ENCODE peak calls at places on chromosome 14, in five cellular contexts. X, U, J, A and W are unnamed samples.
A peak's percentile ranks its signal among the peaks of the same experiment; 100 is the strongest.

GRCh38 chr14:69319911-69320310 is 60.0 kb downstream of the GALNT16 start:
- DNase-seq in J (no peak), U (no peak), X (no peak), A (no peak), W (no peak)

GRCh38 chr14:96198430-96199133 is 6.1 kb upstream of the BDKRB2 start:
- DNase-seq in U (no peak), X (no peak), A (no peak), J (no peak), W (no peak)

GRCh38 chr14:98633380-98633779 is 638.6 kb downstream of the BCL11B start:
- DNase-seq in X (no peak), U (no peak), A (no peak), J (no peak), W (no peak)

GRCh38 chr14:53391631-53392030 is 238.5 kb upstream of the DDHD1 start:
- DNase-seq in U (no peak), A (no peak), X (no peak), J (peak; percentile 97), W (no peak)

GRCh38 chr14:63032056-63032455 is 13.2 kb downstream of the KCNH5 start:
- DNase-seq in J (no peak), A (no peak), X (no peak), U (no peak), W (no peak)

GRCh38 chr14:92646952-92647461 is 101.4 kb downstream of the LGMN start:
- DNase-seq in X (no peak), J (peak; percentile 79), A (no peak), U (peak; percentile 94), W (no peak)

GRCh38 chr14:96683575-96684289 is 113.5 kb upstream of the VRK1 start:
- DNase-seq in J (no peak), A (no peak), X (no peak), U (no peak), W (no peak)

GRCh38 chr14:99756796-99757195 is 36.4 kb upstream of the EML1 start:
- DNase-seq in X (no peak), U (peak; percentile 67), A (no peak), J (no peak), W (no peak)

GRCh38 chr14:71399057-71399487 is 491.8 kb downstream of the PCNX1 start:
- DNase-seq in U (no peak), X (no peak), J (no peak), A (no peak), W (peak; percentile 69)

GRCh38 chr14:100880271-100881101 is 23.0 kb downstream of the RTL1 start:
- DNase-seq in U (no peak), J (no peak), A (no peak), X (no peak), W (no peak)

GRCh38 chr14:90796319-90796718 is 19.9 kb downstream of the TTC7B start:
- DNase-seq in A (no peak), J (no peak), X (no peak), U (no peak), W (no peak)

GRCh38 chr14:100898935-100899840 is 4.3 kb downstream of the RTL1 start:
- DNase-seq in A (no peak), U (peak; percentile 64), X (no peak), J (no peak), W (no peak)

GRCh38 chr14:63282997-63283396 is 35.7 kb downstream of the GPHB5 start:
- DNase-seq in J (peak; percentile 30), U (no peak), A (no peak), X (no peak), W (no peak)

GRCh38 chr14:89445252-89445973 is 28.4 kb upstream of the FOXN3 start:
- DNase-seq in U (peak; percentile 33), J (no peak), X (no peak), A (no peak), W (no peak)

GRCh38 chr14:75577724-75578098 is 709 bp upstream of the FLVCR2 start:
- DNase-seq in J (peak; percentile 94), U (peak; percentile 92), X (peak; percentile 86), A (peak; percentile 93), W (peak; percentile 72)

GRCh38 chr14:85625925-85626585 is 96.1 kb downstream of the FLRT2 start:
- DNase-seq in A (no peak), X (no peak), U (no peak), J (peak; percentile 27), W (no peak)

GRCh38 chr14:25250516-25250915 is 200.6 kb upstream of the STXBP6 start:
- DNase-seq in J (no peak), X (no peak), U (no peak), A (no peak), W (no peak)

GRCh38 chr14:78075610-78076277 is 94.4 kb upstream of the NRXN3 start:
- DNase-seq in X (no peak), J (no peak), A (peak; percentile 46), U (no peak), W (no peak)

GRCh38 chr14:101503431-101504095 is 57.7 kb upstream of the DIO3 start:
- DNase-seq in J (no peak), X (peak; percentile 22), U (peak; percentile 37), A (no peak), W (no peak)

GRCh38 chr14:105919458-105920150 is 393.2 kb downstream of the TMEM121 start:
- DNase-seq in A (no peak), X (no peak), U (peak; percentile 57), J (no peak), W (no peak)

GRCh38 chr14:21070610-21071224 is 613 bp downstream of the ARHGEF40 start:
- DNase-seq in A (peak; percentile 38), X (no peak), J (peak; percentile 73), U (no peak), W (peak; percentile 24)

GRCh38 chr14:64823305-64823985 is 56.3 kb downstream of the SPTB start:
- DNase-seq in A (peak; percentile 50), U (peak; percentile 86), J (peak; percentile 87), X (peak; percentile 84), W (peak; percentile 55)

GRCh38 chr14:106268013-106268727 is 741.8 kb downstream of the TMEM121 start:
- DNase-seq in J (no peak), X (peak; percentile 55), A (no peak), U (no peak), W (peak; percentile 71)

GRCh38 chr14:68938515-68939423 is 40.3 kb downstream of the ACTN1 start:
- DNase-seq in U (peak; percentile 77), A (no peak), X (peak; percentile 67), J (no peak), W (no peak)

GRCh38 chr14:59330455-59330854 is 134.7 kb downstream of the GPR135 start:
- DNase-seq in J (no peak), A (no peak), X (no peak), U (no peak), W (no peak)

GRCh38 chr14:100691395-100692025 is 35.2 kb upstream of the DLK1 start:
- DNase-seq in U (no peak), J (no peak), A (no peak), X (no peak), W (no peak)

GRCh38 chr14:72590577-72590976 is 303.3 kb downstream of the DPF3 start:
- DNase-seq in X (no peak), A (no peak), U (no peak), J (no peak), W (peak; percentile 26)

GRCh38 chr14:81727243-81727642 is 193.6 kb upstream of the SEL1L start:
- DNase-seq in X (peak; percentile 26), J (no peak), U (no peak), A (peak; percentile 29), W (no peak)

GRCh38 chr14:89669209-89669608 is 252.2 kb upstream of the FOXN3 start:
- DNase-seq in X (no peak), U (no peak), J (no peak), A (no peak), W (no peak)

GRCh38 chr14:88995437-88996198 is 171.2 kb downstream of the TTC8 start:
- DNase-seq in J (peak; percentile 59), A (no peak), X (no peak), U (no peak), W (no peak)

GRCh38 chr14:100445436-100446088 is 122.4 kb downstream of the SLC25A47 start:
- DNase-seq in X (no peak), A (no peak), U (no peak), J (no peak), W (no peak)

GRCh38 chr14:104694991-104695659 is 5.7 kb downstream of the INF2 start:
- DNase-seq in A (no peak), J (no peak), X (peak; percentile 59), U (no peak), W (peak; percentile 67)

GRCh38 chr14:104692939-104693315 is 3.5 kb downstream of the INF2 start:
- DNase-seq in J (no peak), A (no peak), U (no peak), X (no peak), W (peak; percentile 20)

GRCh38 chr14:104693482-104694431 is 4.3 kb downstream of the INF2 start:
- DNase-seq in J (no peak), X (peak; percentile 64), U (no peak), A (no peak), W (peak; percentile 26)

GRCh38 chr14:104695660-104696000 is 6.2 kb downstream of the INF2 start:
- DNase-seq in X (no peak), U (no peak), J (no peak), A (no peak), W (no peak)

DNA sequence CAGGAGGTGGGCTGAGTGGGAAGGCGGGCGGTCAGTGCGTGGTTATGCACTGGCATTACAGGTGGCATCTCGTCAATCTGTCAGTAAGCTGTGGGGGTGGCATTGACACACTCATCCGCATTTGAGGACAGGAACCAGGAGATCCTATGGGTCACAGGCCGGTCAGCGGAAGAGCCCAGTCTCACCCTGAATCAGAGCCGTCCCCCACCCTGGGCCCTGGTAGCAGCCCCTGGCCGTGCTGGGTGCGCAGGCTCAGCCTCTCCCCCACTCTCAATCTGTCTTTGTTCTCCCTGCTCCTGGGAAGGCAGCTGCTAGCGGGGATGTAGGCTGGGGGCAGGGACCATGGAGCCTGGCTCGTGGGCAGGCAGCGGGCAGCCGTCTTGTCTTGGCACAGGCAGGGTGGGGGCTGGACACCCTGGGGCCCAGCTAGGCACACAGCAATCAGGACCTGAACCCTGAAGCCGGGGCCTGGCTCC is 5.1 kb downstream of the INF2 start:
- DNase-seq in J (no peak), A (no peak), X (no peak), U (no peak), W (no peak)
- H3K4me3 ChIP-seq in J (no peak overlapping the region), A (peak overlapping the region; percentile 85), X (no peak overlapping the region), U (no peak overlapping the region), W (peak overlapping the region; percentile 44)

GRCh38 chr14:54438703-54439102 is 2.5 kb downstream of the CNIH1 start:
- DNase-seq in A (no peak), U (no peak), X (no peak), J (no peak), W (no peak)

GRCh38 chr14:54444003-54444402 is 2.8 kb upstream of the CNIH1 start:
- DNase-seq in U (no peak), J (peak; percentile 58), X (no peak), A (no peak), W (no peak)

GRCh38 chr14:54440037-54440436 is 1.1 kb downstream of the CNIH1 start:
- DNase-seq in X (no peak), A (no peak), U (no peak), J (peak; percentile 56), W (no peak)

GRCh38 chr14:54440870-54441868 is at the start of gene CNIH1:
- DNase-seq in U (peak; percentile 95), A (peak; percentile 87), J (peak; percentile 97), X (peak; percentile 93), W (peak; percentile 93)

GRCh38 chr14:54440454-54440853 is 720 bp downstream of the CNIH1 start:
- DNase-seq in X (no peak), U (no peak), A (no peak), J (no peak), W (no peak)
- H3K4me3 ChIP-seq in X (peak overlapping the region; percentile 80), U (peak overlapping the region; percentile 84), A (peak overlapping the region; percentile 84), J (peak overlapping the region; percentile 83), W (peak overlapping the region; percentile 61)

GRCh38 chr14:50342211-50343080 is 30.3 kb downstream of the DMAC2L start:
- DNase-seq in U (peak; percentile 88), J (peak; percentile 82), A (peak; percentile 61), X (no peak), W (no peak)
- H3K4me3 ChIP-seq in U (peak overlapping the region; percentile 16), J (peak overlapping the region; percentile 30), A (peak overlapping the region; percentile 36), X (peak overlapping the region; percentile 20), W (no peak overlapping the region)

GRCh38 chr14:94773682-94774211 is 3.8 kb upstream of the GSC start:
- DNase-seq in X (no peak), A (no peak), J (no peak), U (no peak), W (no peak)
- H3K4me3 ChIP-seq in X (no peak overlapping the region), A (no peak overlapping the region), J (no peak overlapping the region), U (no peak overlapping the region), W (no peak overlapping the region)